ENCODE peak calls at places on chromosome 18, in ten cellular contexts. H is lower leg skin; D is glutamatergic neuron; C is A172; F is hypothalamus; O is mammary epithelial cell; I is ascending aorta; P is activated CD8-positive, alpha-beta memory T cell treated with anti-CD3 and anti-CD28 coated beads, Interleukin-2, amount 10 ng/mL, durations not matched to agents 7 days and 5 days; U is NCI-H1105; J is brain microvascular endothelial cell. N is an unnamed sample.

GRCh38 chr18:23938046-23938756 is 76.4 kb upstream of the TTC39C start:
- DNase-seq in O (no peak), D (no peak), U (no peak), H (no peak), I (no peak), C (peak), P (peak), F (no peak), J (no peak), N (no peak)

GRCh38 chr18:79738565-79739439 is 58.9 kb upstream of the KCNG2 start:
- DNase-seq in J (no peak), U (no peak), D (no peak), F (no peak), C (no peak), P (no peak), O (no peak), H (no peak), I (no peak), N (no peak)

GRCh38 chr18:6983366-6983765 is 134.2 kb downstream of the LAMA1 start:
- DNase-seq in P (no peak), H (no peak), U (no peak), D (no peak), F (no peak), I (no peak), C (no peak), J (no peak), O (no peak), N (no peak)

GRCh38 chr18:48279312-48279711 is 129.9 kb downstream of the ZBTB7C start:
- DNase-seq in O (no peak), U (no peak), I (no peak), F (no peak), J (no peak), H (no peak), P (no peak), C (no peak), D (no peak), N (no peak)

GRCh38 chr18:42052137-42052708 is 97.2 kb downstream of the PIK3C3 start:
- DNase-seq in O (no peak), P (no peak), D (no peak), J (no peak), C (no peak), H (no peak), F (no peak), U (no peak), I (no peak), N (no peak)

GRCh38 chr18:61852496-61852895 is 40.3 kb downstream of the RNF152 start:
- DNase-seq in F (no peak), P (no peak), D (no peak), O (peak), J (no peak), I (no peak), C (no peak), U (no peak), H (no peak), N (no peak)

GRCh38 chr18:23733895-23734294 is 44.6 kb downstream of the LAMA3 start:
- DNase-seq in U (no peak), D (no peak), O (no peak), F (no peak), P (no peak), H (no peak), I (no peak), J (no peak), C (no peak), N (no peak)

GRCh38 chr18:31648966-31649429 is 35.4 kb downstream of the B4GALT6 start:
- DNase-seq in C (peak), J (peak), F (no peak), O (peak), I (no peak), D (no peak), P (no peak), U (no peak), H (no peak), N (no peak)

GRCh38 chr18:49412673-49413072 is 47.8 kb downstream of the DYM start:
- DNase-seq in F (no peak), U (no peak), C (no peak), D (no peak), P (no peak), O (no peak), I (no peak), H (no peak), J (no peak), N (no peak)

GRCh38 chr18:50038448-50038847 is 156.5 kb downstream of the MYO5B start:
- DNase-seq in J (peak), U (no peak), F (no peak), C (peak), D (no peak), I (no peak), P (no peak), O (no peak), H (no peak), N (no peak)

GRCh38 chr18:9444549-9444948 is 30.8 kb upstream of the RALBP1 start:
- DNase-seq in I (no peak), C (no peak), U (no peak), F (no peak), H (no peak), J (no peak), P (no peak), O (no peak), D (no peak), N (no peak)

GRCh38 chr18:32019251-32019943 is 772 bp downstream of the RNF125 start:
- DNase-seq in J (peak), F (peak), P (peak), I (no peak), D (peak), O (peak), U (peak), C (peak), H (peak), N (peak)

GRCh38 chr18:65409266-65409665 is 341.5 kb upstream of the CDH7 start:
- DNase-seq in F (no peak), H (no peak), O (no peak), I (no peak), U (peak), J (no peak), P (no peak), C (no peak), D (no peak), N (no peak)

GRCh38 chr18:62436636-62437519 is 85.9 kb upstream of the ZCCHC2 start:
- DNase-seq in U (no peak), J (peak), H (peak), C (no peak), D (no peak), O (peak), P (no peak), F (no peak), I (peak), N (no peak)

GRCh38 chr18:902179-902718 is 2.4 kb upstream of the ADCYAP1 start:
- DNase-seq in O (no peak), J (no peak), D (no peak), P (no peak), I (no peak), U (no peak), F (no peak), H (peak), C (peak), N (no peak)

GRCh38 chr18:26040051-26040656 is 50.3 kb downstream of the SS18 start:
- DNase-seq in P (no peak), J (no peak), D (no peak), U (no peak), F (no peak), O (peak), I (no peak), H (no peak), C (no peak), N (no peak)

GRCh38 chr18:3851159-3851558 is 401.2 kb downstream of the TGIF1 start:
- DNase-seq in O (no peak), J (no peak), U (no peak), C (no peak), H (no peak), I (no peak), D (no peak), F (no peak), P (no peak), N (no peak)

GRCh38 chr18:3511980-3512379 is 62.0 kb downstream of the TGIF1 start:
- DNase-seq in P (peak), H (peak), U (no peak), O (peak), F (no peak), I (no peak), C (peak), D (no peak), J (peak), N (no peak)

GRCh38 chr18:22846088-22846683 is 86.9 kb upstream of the RBBP8 start:
- DNase-seq in U (peak), I (no peak), C (peak), D (no peak), H (no peak), P (no peak), J (no peak), O (no peak), F (no peak), N (no peak)

GRCh38 chr18:79133724-79134123 is 64.5 kb downstream of the ATP9B start:
- DNase-seq in J (no peak), P (no peak), U (no peak), C (no peak), I (no peak), D (no peak), O (no peak), F (peak), H (no peak), N (no peak)

GRCh38 chr18:3037423-3037915 is 24.5 kb upstream of the LPIN2 start:
- DNase-seq in D (no peak), J (peak), H (peak), P (peak), U (no peak), I (no peak), C (peak), O (peak), F (no peak), N (peak)

GRCh38 chr18:48949606-48950535 is 894 bp downstream of the SMAD7 start:
- DNase-seq in P (peak), D (peak), J (no peak), I (no peak), H (no peak), O (peak), F (peak), C (no peak), U (no peak), N (no peak)

GRCh38 chr18:60044290-60045006 is 144.7 kb downstream of the PMAIP1 start:
- DNase-seq in J (no peak), I (no peak), O (peak), F (no peak), U (no peak), D (no peak), C (peak), P (no peak), H (no peak), N (no peak)

GRCh38 chr18:34647251-34647650 is 62.8 kb upstream of the DTNA start:
- DNase-seq in H (no peak), C (peak), U (no peak), P (no peak), J (no peak), O (no peak), D (no peak), F (no peak), I (no peak), N (no peak)

GRCh38 chr18:13061630-13062189 is 70.5 kb downstream of the CEP192 start:
- DNase-seq in P (no peak), J (no peak), D (no peak), H (no peak), O (no peak), I (no peak), F (no peak), U (no peak), C (no peak), N (no peak)

GRCh38 chr18:48136051-48136543 is 205.6 kb upstream of the SMAD2 start:
- DNase-seq in I (no peak), F (peak), D (peak), O (no peak), U (peak), J (no peak), C (no peak), H (peak), P (no peak), N (no peak)

GRCh38 chr18:45019469-45019868 is 338.8 kb downstream of the SETBP1 start:
- DNase-seq in O (peak), U (no peak), J (no peak), D (no peak), H (no peak), I (no peak), C (no peak), F (no peak), P (no peak), N (no peak)

GRCh38 chr18:2932247-2933181 is 80.4 kb downstream of the LPIN2 start:
- DNase-seq in F (no peak), O (peak), C (peak), J (peak), P (no peak), I (no peak), D (no peak), U (peak), H (no peak), N (no peak)

GRCh38 chr18:37403100-37403781 is 162.4 kb downstream of the CELF4 start:
- DNase-seq in H (no peak), F (no peak), C (peak), U (no peak), J (peak), P (no peak), D (peak), O (peak), I (no peak), N (no peak)

GRCh38 chr18:11040823-11041712 is 108.3 kb downstream of the PIEZO2 start:
- DNase-seq in I (no peak), J (peak), C (peak), D (peak), F (peak), U (peak), H (no peak), O (peak), P (no peak), N (no peak)

GRCh38 chr18:36724591-36725001 is 104.2 kb downstream of the TPGS2 start:
- DNase-seq in J (no peak), C (no peak), O (no peak), P (no peak), D (no peak), F (no peak), I (no peak), H (peak), U (no peak), N (no peak)

GRCh38 chr18:12410121-12410520 is 2.4 kb downstream of the PRELID3A start:
- DNase-seq in J (no peak), U (no peak), F (no peak), I (no peak), H (no peak), P (no peak), O (no peak), C (no peak), D (no peak), N (no peak)

GRCh38 chr18:58026395-58026794 is 17.6 kb upstream of the NEDD4L start:
- DNase-seq in P (no peak), O (no peak), C (no peak), F (no peak), I (no peak), H (no peak), U (no peak), D (no peak), J (no peak), N (no peak)